ENCODE peak calls at places on chromosome 18, in six cellular contexts. W is GM13976, P is SW 1271, Y is T-helper 2 cell, R is nephron progenitor cell, M is kidney tubule cell. Z is an unnamed sample.

GRCh38 chr18:48393170-48393569 is 16.0 kb downstream of the ZBTB7C start:
- DNase-seq in W (no peak), M (no peak), Y (no peak), R (no peak), P (no peak), Z (no peak)

GRCh38 chr18:6055711-6056110 is 160.4 kb upstream of the TMEM200C start:
- DNase-seq in M (peak), W (no peak), Y (no peak), P (no peak), R (no peak), Z (no peak)

GRCh38 chr18:69795785-69796184 is 151.9 kb downstream of the CD226 start:
- DNase-seq in W (no peak), M (peak), P (no peak), Y (no peak), R (no peak), Z (peak)

GRCh38 chr18:46291149-46291548 is 187.0 kb downstream of the HAUS1 start:
- DNase-seq in Y (peak), R (no peak), M (no peak), W (peak), P (no peak), Z (no peak)

GRCh38 chr18:27583466-27583865 is 398.4 kb upstream of the CHST9 start:
- DNase-seq in M (no peak), P (no peak), W (no peak), Y (no peak), R (no peak), Z (no peak)

GRCh38 chr18:8704361-8705279 is 736 bp upstream of the MTCL1 start:
- DNase-seq in W (peak), M (peak), R (peak), Y (peak), P (peak), Z (peak)

GRCh38 chr18:31667185-31667584 is 17.2 kb downstream of the B4GALT6 start:
- DNase-seq in Y (no peak), M (no peak), R (no peak), W (no peak), P (no peak), Z (no peak)

GRCh38 chr18:45793295-45793965 is 32.0 kb upstream of the SIGLEC15 start:
- DNase-seq in M (peak), P (peak), R (no peak), Y (no peak), W (no peak), Z (no peak)

GRCh38 chr18:50399582-50399981 is 24.7 kb downstream of the SKA1 start:
- DNase-seq in R (no peak), P (no peak), Y (no peak), W (no peak), M (no peak), Z (no peak)

GRCh38 chr18:11500153-11501122 is 109.0 kb upstream of the SLC35G4 start:
- DNase-seq in W (no peak), M (peak), P (peak), R (no peak), Y (no peak), Z (no peak)

GRCh38 chr18:75624836-75625235 is 197.3 kb upstream of the SMIM21 start:
- DNase-seq in W (no peak), R (no peak), P (no peak), M (no peak), Y (no peak), Z (no peak)

GRCh38 chr18:4035521-4035920 is 419.6 kb downstream of the DLGAP1 start:
- DNase-seq in Y (no peak), M (no peak), P (no peak), W (no peak), R (no peak), Z (no peak)

GRCh38 chr18:61551586-61551985 is 218.4 kb downstream of the CDH20 start:
- DNase-seq in R (peak), M (peak), Y (peak), P (no peak), W (peak), Z (peak)

GRCh38 chr18:55213586-55213985 is 254.3 kb upstream of the CCDC68 start:
- DNase-seq in M (no peak), P (no peak), Y (no peak), W (no peak), R (no peak), Z (no peak)

GRCh38 chr18:50397023-50397422 is 22.2 kb downstream of the SKA1 start:
- DNase-seq in P (no peak), W (no peak), R (no peak), Y (no peak), M (no peak), Z (no peak)